ENCODE peak calls at places on chromosome X, in four cellular contexts. S is NT2/D1, Z is H7, W is fibroblast of the aortic adventitia. Y is an unnamed sample.

GRCh38 chrX:17441965-17442364 is 67.0 kb downstream of the NHS start:
- DNase-seq in Z (no peak), S (no peak), W (peak; percentile 50), Y (no peak)

GRCh38 chrX:48497871-48498270 is 10.9 kb upstream of the PORCN start:
- DNase-seq in W (no peak), S (no peak), Z (no peak), Y (no peak)

GRCh38 chrX:20515841-20516461 is 249.2 kb upstream of the RPS6KA3 start:
- DNase-seq in Z (no peak), S (no peak), W (peak; percentile 83), Y (no peak)

GRCh38 chrX:81206471-81206870 is 4.6 kb downstream of the SH3BGRL start:
- DNase-seq in S (no peak), Z (no peak), W (no peak), Y (no peak)

GRCh38 chrX:10398271-10398670 is 222.1 kb downstream of the MID1 start:
- DNase-seq in Z (no peak), W (no peak), S (no peak), Y (no peak)

GRCh38 chrX:16999275-16999674 is 52.8 kb downstream of the REPS2 start:
- DNase-seq in S (no peak), W (no peak), Z (no peak), Y (no peak)

GRCh38 chrX:107826286-107827136 is 845 bp downstream of the MID2 start:
- DNase-seq in Z (peak; percentile 82), W (peak; percentile 48), S (no peak), Y (no peak)

GRCh38 chrX:37776283-37776986 is 3.4 kb upstream of the CYBB start:
- DNase-seq in S (no peak), Z (no peak), W (no peak), Y (peak; percentile 77)

GRCh38 chrX:73849054-73849453 is 286.1 kb downstream of the CHIC1 start:
- DNase-seq in Z (no peak), W (no peak), S (no peak), Y (no peak)

GRCh38 chrX:86016189-86016588 is 31.2 kb downstream of the CHM start:
- DNase-seq in W (no peak), Z (no peak), S (peak; percentile 32), Y (no peak)

GRCh38 chrX:16484338-16484737 is 165.6 kb upstream of the S100G start:
- DNase-seq in Z (no peak), S (no peak), W (peak; percentile 89), Y (no peak)

GRCh38 chrX:13131511-13132137 is 87.2 kb upstream of the FAM9C start:
- DNase-seq in S (no peak), Z (peak; percentile 54), W (no peak), Y (no peak)

GRCh38 chrX:4878642-4879041 is 1165.2 kb upstream of the PRKX start:
- DNase-seq in Z (no peak), W (no peak), S (no peak), Y (no peak)

GRCh38 chrX:99301990-99302389 is 1108.1 kb downstream of the PCDH19 start:
- DNase-seq in W (no peak), Z (peak; percentile 35), S (peak; percentile 15), Y (peak; percentile 7)

GRCh38 chrX:65634732-65635131 is 32.7 kb upstream of the MSN start:
- DNase-seq in W (no peak), S (no peak), Z (no peak), Y (no peak)

GRCh38 chrX:104098151-104098808 is 14.0 kb upstream of the ZCCHC18 start:
- DNase-seq in S (peak; percentile 59), Z (peak; percentile 48), W (peak; percentile 86), Y (peak; percentile 67)

GRCh38 chrX:84469226-84469625 is 33.0 kb downstream of the HDX start:
- DNase-seq in W (peak; percentile 3), S (no peak), Z (no peak), Y (no peak)
- H3K4me3 ChIP-seq in W (no peak overlapping the region), S (no peak overlapping the region), Z (no peak overlapping the region), Y (no peak overlapping the region)

DNA sequence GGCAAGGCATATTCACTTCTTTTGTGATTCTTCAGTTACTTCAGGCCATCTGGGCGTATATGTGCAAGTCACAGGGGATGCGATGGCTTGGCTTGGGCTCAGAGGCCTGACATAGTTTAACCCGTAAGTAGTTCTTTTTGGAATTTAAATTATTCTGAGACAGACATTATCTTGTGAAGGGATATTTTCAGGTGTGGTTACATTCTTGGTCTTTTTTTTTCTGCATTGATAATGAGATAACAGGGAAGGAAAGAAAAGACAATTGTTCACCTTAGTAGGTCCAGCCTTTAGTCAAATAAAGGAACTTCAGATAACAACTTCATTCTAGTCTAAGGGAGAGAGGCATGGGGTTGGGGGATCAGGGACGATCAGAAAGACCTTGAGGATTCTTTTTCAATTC is 74.8 kb downstream of the TEX13C start:
- DNase-seq in S (no peak), W (no peak), Z (no peak), Y (no peak)
- H3K4me3 ChIP-seq in S (no peak overlapping the region), W (no peak overlapping the region), Z (peak overlapping the region; percentile 10), Y (no peak overlapping the region)

DNA sequence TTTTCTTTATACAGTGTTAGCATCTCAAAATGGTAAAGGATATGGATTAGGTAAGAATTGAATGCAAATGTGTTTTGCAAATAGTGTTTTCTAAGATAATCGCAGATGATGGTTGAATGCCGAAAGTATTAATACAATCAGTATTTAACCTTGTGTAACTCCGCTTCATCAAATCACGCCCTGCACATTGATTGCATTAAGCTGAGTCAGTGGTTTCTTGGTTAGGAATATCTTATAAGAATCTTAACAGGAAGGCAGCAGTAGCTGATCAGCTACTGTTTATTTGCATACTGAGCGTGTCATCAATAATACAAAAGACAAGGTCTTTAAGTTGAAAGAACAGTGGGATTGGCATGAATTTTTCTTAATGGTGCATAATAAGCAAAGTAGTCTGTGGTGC is 545.4 kb downstream of the RPA4 start:
- DNase-seq in Z (no peak), S (no peak), W (no peak), Y (no peak)
- H3K4me3 ChIP-seq in Z (no peak overlapping the region), S (no peak overlapping the region), W (no peak overlapping the region), Y (no peak overlapping the region)

GRCh38 chrX:264634-265455 is 16.3 kb upstream of the PLCXD1 start:
- DNase-seq in W (no peak), Z (peak; percentile 7), S (no peak), Y (no peak)

GRCh38 chrX:261167-261857 is 19.9 kb upstream of the PLCXD1 start:
- DNase-seq in W (peak; percentile 80), S (no peak), Z (peak; percentile 69), Y (no peak)

GRCh38 chrX:261858-262390 is 19.3 kb upstream of the PLCXD1 start:
- DNase-seq in W (no peak), Z (peak; percentile 17), S (no peak), Y (no peak)

GRCh38 chrX:259692-260355 is 21.4 kb upstream of the PLCXD1 start:
- DNase-seq in W (no peak), S (no peak), Z (peak; percentile 72), Y (no peak)

GRCh38 chrX:262391-262909 is 18.7 kb upstream of the PLCXD1 start:
- DNase-seq in S (no peak), Z (peak; percentile 34), W (no peak), Y (no peak)
- H3K4me3 ChIP-seq in S (no peak overlapping the region), Z (no peak overlapping the region), W (no peak overlapping the region), Y (no peak overlapping the region)

DNA sequence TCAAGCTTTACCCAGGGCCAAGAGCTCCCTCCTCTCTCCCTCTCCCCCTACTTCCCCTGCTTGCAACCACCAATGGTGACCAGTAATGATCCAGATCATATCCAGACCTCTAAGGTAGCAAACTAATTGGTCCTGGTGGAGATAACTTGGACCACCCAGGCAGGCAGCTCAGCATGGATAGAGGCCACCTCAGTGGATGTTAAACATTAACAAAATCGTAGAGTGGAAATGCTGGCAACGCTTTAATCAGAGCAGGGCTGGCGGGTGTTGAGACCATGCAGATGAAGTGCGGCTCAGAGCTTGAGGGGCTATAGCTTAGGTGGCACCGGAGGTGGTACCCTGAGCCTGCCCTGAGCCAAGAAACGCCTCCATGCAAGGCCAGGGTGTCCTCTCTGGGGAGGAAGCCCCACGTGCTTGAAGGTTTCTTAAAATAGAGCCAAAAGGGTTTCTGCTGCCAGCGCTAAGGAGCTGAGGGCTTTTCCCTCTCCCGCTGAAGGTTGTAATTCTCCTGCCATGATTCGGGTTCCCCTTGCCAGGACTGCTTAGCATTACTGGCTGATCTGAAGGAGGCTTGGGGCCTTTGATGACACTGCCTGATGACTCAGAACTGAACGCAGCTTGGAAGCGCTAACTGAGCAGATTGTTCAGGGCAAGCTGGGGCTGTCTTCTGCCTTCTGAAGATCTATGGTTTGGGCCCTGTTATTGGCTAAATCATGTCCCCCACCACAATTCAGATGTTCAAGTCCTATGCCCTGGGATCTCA is 177.8 kb upstream of the ATP6AP2 start:
- DNase-seq in S (no peak), Z (no peak), W (peak; percentile 62), Y (no peak)
- H3K4me3 ChIP-seq in S (no peak overlapping the region), Z (no peak overlapping the region), W (no peak overlapping the region), Y (no peak overlapping the region)

GRCh38 chrX:63751481-63751880 is 33.5 kb downstream of the ARHGEF9 start:
- DNase-seq in W (no peak), S (no peak), Z (no peak), Y (no peak)
- H3K4me3 ChIP-seq in W (no peak overlapping the region), S (no peak overlapping the region), Z (no peak overlapping the region), Y (no peak overlapping the region)

DNA sequence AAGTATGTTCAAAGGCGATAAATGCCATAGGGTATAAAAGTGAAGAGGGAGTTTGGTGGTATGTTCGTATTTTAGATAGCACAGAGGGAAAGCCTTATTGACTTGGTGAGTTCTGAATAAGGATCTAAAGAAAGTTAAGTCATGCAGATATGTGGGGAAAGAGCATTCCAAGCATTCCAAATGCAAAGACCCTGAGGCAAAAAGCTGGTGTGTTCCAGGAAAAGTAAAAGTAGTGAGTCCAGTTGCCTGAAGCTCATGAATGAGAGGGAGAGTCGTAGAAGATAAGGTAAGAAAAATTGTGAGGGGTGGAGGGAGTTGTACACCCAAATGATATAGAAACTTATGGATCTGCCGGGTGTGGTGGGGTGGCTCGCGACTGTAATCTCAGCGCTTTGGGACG is 426.7 kb downstream of the RPA4 start:
- DNase-seq in S (peak; percentile 76), W (peak; percentile 5), Z (peak; percentile 47), Y (no peak)
- H3K4me3 ChIP-seq in S (peak overlapping the region; percentile 47), W (no peak overlapping the region), Z (peak overlapping the region; percentile 58), Y (no peak overlapping the region)

GRCh38 chrX:21656587-21657317 is 1.4 kb downstream of the KLHL34 start:
- DNase-seq in S (no peak), Z (peak; percentile 23), W (no peak), Y (no peak)

GRCh38 chrX:21657318-21658151 is 595 bp downstream of the KLHL34 start:
- DNase-seq in S (no peak), W (no peak), Z (peak; percentile 35), Y (no peak)

GRCh38 chrX:21658152-21658737 is at the start of gene KLHL34:
- DNase-seq in S (no peak), W (no peak), Z (peak; percentile 39), Y (no peak)

GRCh38 chrX:21659320-21659719 is 1.2 kb upstream of the KLHL34 start:
- DNase-seq in W (no peak), Z (no peak), S (no peak), Y (no peak)

DNA sequence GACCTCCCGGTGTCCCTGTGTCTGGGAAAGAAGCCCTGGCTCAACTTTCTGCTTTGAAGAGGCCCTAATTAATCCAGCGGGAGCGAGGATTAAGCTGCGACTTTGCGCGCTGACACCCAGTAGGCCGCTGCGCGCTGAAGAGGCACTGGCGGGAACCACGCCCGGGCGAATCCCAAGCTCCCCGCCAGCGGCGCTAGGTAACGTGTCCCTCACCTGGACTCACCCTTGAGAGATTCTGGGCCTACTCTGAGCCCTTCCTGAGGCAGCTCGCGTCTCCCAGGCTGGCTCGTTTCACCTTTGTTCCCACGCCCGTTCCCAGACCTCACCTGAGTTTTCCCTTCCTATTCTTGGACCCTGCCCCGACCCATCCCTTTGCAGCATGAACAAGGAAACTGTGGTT is 616 bp upstream of the KLHL34 start:
- DNase-seq in Z (no peak), W (no peak), S (no peak), Y (no peak)
- H3K4me3 ChIP-seq in Z (no peak overlapping the region), W (no peak overlapping the region), S (no peak overlapping the region), Y (no peak overlapping the region)